ENCODE peak calls at places on chromosomes 5 and 9, in five cellular contexts. One of them, this sample, is unnamed.

GRCh38 chr9:35566417-35566816 is 38.6 kb upstream of the TESK1 start:
- DNase-seq in ovary: no peak
- DNase-seq in fibroblast of lung: peak
- DNase-seq in cardiac fibroblast: peak
- DNase-seq in brain microvascular endothelial cell: peak
- DNase-seq in this sample: no peak

GRCh38 chr9:97866848-97867247 is 13.8 kb downstream of the FOXE1 start:
- DNase-seq in brain microvascular endothelial cell: no peak
- DNase-seq in cardiac fibroblast: no peak
- DNase-seq in ovary: no peak
- DNase-seq in fibroblast of lung: no peak
- DNase-seq in this sample: no peak

GRCh38 chr5:159504857-159505304 is 174.6 kb upstream of the IL12B start:
- DNase-seq in cardiac fibroblast: peak
- DNase-seq in ovary: peak
- DNase-seq in brain microvascular endothelial cell: peak
- DNase-seq in fibroblast of lung: peak
- DNase-seq in this sample: peak

GRCh38 chr5:133359861-133360260 is 252.5 kb downstream of the FSTL4 start:
- DNase-seq in cardiac fibroblast: no peak
- DNase-seq in brain microvascular endothelial cell: no peak
- DNase-seq in ovary: no peak
- DNase-seq in fibroblast of lung: no peak
- DNase-seq in this sample: no peak

GRCh38 chr9:115957571-115957970 is 196.0 kb upstream of the PAPPA start:
- DNase-seq in ovary: no peak
- DNase-seq in brain microvascular endothelial cell: no peak
- DNase-seq in fibroblast of lung: peak
- DNase-seq in cardiac fibroblast: peak
- DNase-seq in this sample: no peak

GRCh38 chr9:27528278-27528885 is 1.2 kb downstream of the MOB3B start:
- DNase-seq in ovary: peak
- DNase-seq in fibroblast of lung: peak
- DNase-seq in cardiac fibroblast: peak
- DNase-seq in brain microvascular endothelial cell: peak
- DNase-seq in this sample: peak

GRCh38 chr9:75699017-75699416 is 191.5 kb upstream of the PCSK5 start:
- DNase-seq in ovary: no peak
- DNase-seq in fibroblast of lung: no peak
- DNase-seq in cardiac fibroblast: no peak
- DNase-seq in brain microvascular endothelial cell: no peak
- DNase-seq in this sample: no peak

GRCh38 chr9:942805-943580 is 33.5 kb upstream of the DMRT3 start:
- DNase-seq in brain microvascular endothelial cell: no peak
- DNase-seq in cardiac fibroblast: no peak
- DNase-seq in fibroblast of lung: no peak
- DNase-seq in ovary: no peak
- DNase-seq in this sample: no peak

GRCh38 chr9:78028926-78029325 is 2.7 kb downstream of the GNAQ start:
- DNase-seq in cardiac fibroblast: no peak
- DNase-seq in brain microvascular endothelial cell: no peak
- DNase-seq in fibroblast of lung: no peak
- DNase-seq in ovary: no peak
- DNase-seq in this sample: no peak

GRCh38 chr9:92564479-92564878 is 28.7 kb upstream of the ECM2 start:
- DNase-seq in fibroblast of lung: peak
- DNase-seq in brain microvascular endothelial cell: no peak
- DNase-seq in cardiac fibroblast: no peak
- DNase-seq in ovary: no peak
- DNase-seq in this sample: no peak

GRCh38 chr5:170503970-170504525 is at the start of gene KCNIP1:
- DNase-seq in cardiac fibroblast: no peak
- DNase-seq in fibroblast of lung: peak
- DNase-seq in brain microvascular endothelial cell: no peak
- DNase-seq in ovary: no peak
- DNase-seq in this sample: peak

GRCh38 chr5:179870403-179870903 is 11.8 kb upstream of the MRNIP start:
- DNase-seq in cardiac fibroblast: peak
- DNase-seq in fibroblast of lung: peak
- DNase-seq in brain microvascular endothelial cell: peak
- DNase-seq in ovary: peak
- DNase-seq in this sample: peak

GRCh38 chr5:142179776-142180387 is 71.3 kb downstream of the NDFIP1 start:
- DNase-seq in fibroblast of lung: no peak
- DNase-seq in brain microvascular endothelial cell: no peak
- DNase-seq in cardiac fibroblast: no peak
- DNase-seq in ovary: no peak
- DNase-seq in this sample: no peak

GRCh38 chr9:22643541-22643940 is 196.9 kb downstream of the DMRTA1 start:
- DNase-seq in fibroblast of lung: peak
- DNase-seq in cardiac fibroblast: no peak
- DNase-seq in brain microvascular endothelial cell: no peak
- DNase-seq in ovary: no peak
- DNase-seq in this sample: no peak

GRCh38 chr9:129507805-129508204 is 113.1 kb downstream of the C9orf50 start:
- DNase-seq in brain microvascular endothelial cell: no peak
- DNase-seq in fibroblast of lung: no peak
- DNase-seq in ovary: no peak
- DNase-seq in cardiac fibroblast: no peak
- DNase-seq in this sample: no peak

GRCh38 chr5:96961053-96961452 is 25.2 kb downstream of the LNPEP start:
- DNase-seq in ovary: no peak
- DNase-seq in cardiac fibroblast: peak
- DNase-seq in brain microvascular endothelial cell: no peak
- DNase-seq in fibroblast of lung: no peak
- DNase-seq in this sample: no peak

GRCh38 chr9:127224883-127225739 is 39.5 kb upstream of the GARNL3 start:
- DNase-seq in fibroblast of lung: peak
- DNase-seq in cardiac fibroblast: peak
- DNase-seq in brain microvascular endothelial cell: peak
- DNase-seq in ovary: peak
- DNase-seq in this sample: peak

GRCh38 chr9:127223266-127223665 is 41.3 kb upstream of the GARNL3 start:
- DNase-seq in cardiac fibroblast: no peak
- DNase-seq in brain microvascular endothelial cell: no peak
- DNase-seq in ovary: no peak
- DNase-seq in fibroblast of lung: no peak
- DNase-seq in this sample: no peak

GRCh38 chr9:127223810-127224177 is 40.8 kb upstream of the GARNL3 start:
- DNase-seq in brain microvascular endothelial cell: no peak
- DNase-seq in ovary: peak
- DNase-seq in cardiac fibroblast: no peak
- DNase-seq in fibroblast of lung: no peak
- DNase-seq in this sample: peak

GRCh38 chr9:127225747-127226646 is 38.6 kb upstream of the GARNL3 start:
- DNase-seq in brain microvascular endothelial cell: peak
- DNase-seq in ovary: peak
- DNase-seq in cardiac fibroblast: peak
- DNase-seq in fibroblast of lung: no peak
- DNase-seq in this sample: peak

GRCh38 chr9:127224178-127224882 is 40.2 kb upstream of the GARNL3 start:
- DNase-seq in cardiac fibroblast: peak
- DNase-seq in ovary: peak
- DNase-seq in fibroblast of lung: peak
- DNase-seq in brain microvascular endothelial cell: peak
- DNase-seq in this sample: peak
- TF ChIP-seq CTCF in cardiac fibroblast: peak
- TF ChIP-seq CTCF in ovary: no peak
- TF ChIP-seq CTCF in fibroblast of lung: peak
- TF ChIP-seq CTCF in brain microvascular endothelial cell: peak
- TF ChIP-seq CTCF in this sample: peak

DNA sequence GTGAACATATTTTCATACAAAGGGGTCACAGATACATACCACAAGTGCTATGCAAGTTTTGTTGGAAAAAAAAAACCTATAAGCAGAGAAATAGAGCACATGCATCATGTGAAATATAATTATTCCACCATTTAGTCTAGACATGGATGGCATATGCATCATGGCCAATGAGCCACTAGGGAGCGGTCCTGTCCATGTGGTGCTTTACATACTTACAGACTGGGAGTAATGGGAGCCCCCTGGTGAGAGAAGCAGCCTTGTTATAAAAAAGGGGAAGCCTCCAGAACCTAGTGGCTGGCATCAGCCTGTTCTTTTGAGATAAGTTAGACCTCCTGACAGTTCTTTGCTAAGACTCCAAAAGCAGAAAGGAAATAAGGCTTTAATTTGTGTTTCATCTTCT is 1524.1 kb downstream of the MAT2B start:
- DNase-seq in cardiac fibroblast: no peak
- DNase-seq in brain microvascular endothelial cell: no peak
- DNase-seq in ovary: no peak
- DNase-seq in fibroblast of lung: peak
- DNase-seq in this sample: peak
- TF ChIP-seq CTCF in cardiac fibroblast: no peak
- TF ChIP-seq CTCF in brain microvascular endothelial cell: no peak
- TF ChIP-seq CTCF in ovary: no peak
- TF ChIP-seq CTCF in fibroblast of lung: peak
- TF ChIP-seq CTCF in this sample: peak

GRCh38 chr9:2600307-2600706 is 21.3 kb upstream of the VLDLR start:
- DNase-seq in brain microvascular endothelial cell: no peak
- DNase-seq in ovary: no peak
- DNase-seq in fibroblast of lung: no peak
- DNase-seq in cardiac fibroblast: no peak
- DNase-seq in this sample: no peak
- TF ChIP-seq CTCF in brain microvascular endothelial cell: no peak
- TF ChIP-seq CTCF in ovary: no peak
- TF ChIP-seq CTCF in fibroblast of lung: no peak
- TF ChIP-seq CTCF in cardiac fibroblast: no peak
- TF ChIP-seq CTCF in this sample: peak

DNA sequence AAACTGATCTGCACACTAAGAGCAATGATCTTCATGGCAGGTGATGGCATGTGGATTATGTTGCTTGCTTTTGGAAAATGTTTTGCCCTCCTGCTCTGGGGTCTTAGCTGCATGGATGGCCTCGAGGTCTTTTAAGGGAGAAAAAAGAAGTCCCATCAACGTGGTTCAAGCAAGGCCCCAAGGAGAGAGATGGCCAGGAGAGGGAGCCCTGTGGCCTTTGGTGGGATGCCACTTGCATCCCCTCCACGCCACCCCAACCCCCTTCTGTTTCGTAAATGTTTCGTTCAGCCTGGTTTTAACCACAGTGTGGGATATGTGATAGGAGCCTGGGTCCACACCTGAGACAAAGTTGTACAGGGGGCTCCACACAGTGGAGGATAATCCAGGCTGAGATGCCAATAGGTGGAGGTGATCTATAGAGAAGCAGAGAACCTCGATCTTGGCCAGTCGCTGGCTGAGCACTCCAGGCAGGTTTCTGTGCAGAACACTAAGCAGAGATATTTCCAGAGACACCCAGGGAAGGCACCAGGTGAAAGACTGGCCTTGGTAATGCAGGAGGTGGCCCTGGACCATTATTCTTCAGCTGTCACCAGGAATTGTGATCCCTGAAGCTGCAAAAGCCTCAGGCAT is 25.8 kb upstream of the FRRS1L start:
- DNase-seq in cardiac fibroblast: peak
- DNase-seq in fibroblast of lung: peak
- DNase-seq in ovary: peak
- DNase-seq in brain microvascular endothelial cell: no peak
- DNase-seq in this sample: peak
- TF ChIP-seq CTCF in cardiac fibroblast: peak
- TF ChIP-seq CTCF in fibroblast of lung: peak
- TF ChIP-seq CTCF in ovary: peak
- TF ChIP-seq CTCF in brain microvascular endothelial cell: peak
- TF ChIP-seq CTCF in this sample: peak

DNA sequence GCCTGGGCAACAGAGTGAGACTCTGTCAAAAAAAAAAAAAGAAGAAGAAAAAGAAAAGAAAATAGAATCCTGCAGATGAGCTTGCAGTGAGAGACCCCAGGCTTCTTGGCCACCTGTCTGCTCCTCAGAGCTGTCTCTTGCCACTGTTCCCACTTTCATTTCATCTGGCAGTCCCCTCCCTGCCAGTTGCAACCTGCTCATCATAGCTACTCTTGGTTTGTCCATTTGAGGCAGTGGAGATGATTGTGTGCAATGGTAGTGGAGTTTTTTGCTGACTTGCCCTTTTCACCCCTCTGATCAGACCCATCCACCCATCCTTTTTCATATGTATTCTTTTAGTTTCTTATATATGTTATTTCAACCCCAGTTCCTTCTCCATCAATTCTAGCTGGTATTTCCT is 28.7 kb downstream of the ANKRD33B start:
- DNase-seq in cardiac fibroblast: no peak
- DNase-seq in fibroblast of lung: no peak
- DNase-seq in brain microvascular endothelial cell: no peak
- DNase-seq in ovary: no peak
- DNase-seq in this sample: no peak
- TF ChIP-seq CTCF in cardiac fibroblast: no peak
- TF ChIP-seq CTCF in fibroblast of lung: no peak
- TF ChIP-seq CTCF in brain microvascular endothelial cell: no peak
- TF ChIP-seq CTCF in ovary: no peak
- TF ChIP-seq CTCF in this sample: no peak

GRCh38 chr5:135437796-135438560 is 9.2 kb downstream of the DCANP1 start:
- DNase-seq in brain microvascular endothelial cell: peak
- DNase-seq in cardiac fibroblast: peak
- DNase-seq in ovary: peak
- DNase-seq in fibroblast of lung: peak
- DNase-seq in this sample: peak
- TF ChIP-seq CTCF in brain microvascular endothelial cell: no peak
- TF ChIP-seq CTCF in cardiac fibroblast: peak
- TF ChIP-seq CTCF in ovary: no peak
- TF ChIP-seq CTCF in fibroblast of lung: no peak
- TF ChIP-seq CTCF in this sample: no peak

DNA sequence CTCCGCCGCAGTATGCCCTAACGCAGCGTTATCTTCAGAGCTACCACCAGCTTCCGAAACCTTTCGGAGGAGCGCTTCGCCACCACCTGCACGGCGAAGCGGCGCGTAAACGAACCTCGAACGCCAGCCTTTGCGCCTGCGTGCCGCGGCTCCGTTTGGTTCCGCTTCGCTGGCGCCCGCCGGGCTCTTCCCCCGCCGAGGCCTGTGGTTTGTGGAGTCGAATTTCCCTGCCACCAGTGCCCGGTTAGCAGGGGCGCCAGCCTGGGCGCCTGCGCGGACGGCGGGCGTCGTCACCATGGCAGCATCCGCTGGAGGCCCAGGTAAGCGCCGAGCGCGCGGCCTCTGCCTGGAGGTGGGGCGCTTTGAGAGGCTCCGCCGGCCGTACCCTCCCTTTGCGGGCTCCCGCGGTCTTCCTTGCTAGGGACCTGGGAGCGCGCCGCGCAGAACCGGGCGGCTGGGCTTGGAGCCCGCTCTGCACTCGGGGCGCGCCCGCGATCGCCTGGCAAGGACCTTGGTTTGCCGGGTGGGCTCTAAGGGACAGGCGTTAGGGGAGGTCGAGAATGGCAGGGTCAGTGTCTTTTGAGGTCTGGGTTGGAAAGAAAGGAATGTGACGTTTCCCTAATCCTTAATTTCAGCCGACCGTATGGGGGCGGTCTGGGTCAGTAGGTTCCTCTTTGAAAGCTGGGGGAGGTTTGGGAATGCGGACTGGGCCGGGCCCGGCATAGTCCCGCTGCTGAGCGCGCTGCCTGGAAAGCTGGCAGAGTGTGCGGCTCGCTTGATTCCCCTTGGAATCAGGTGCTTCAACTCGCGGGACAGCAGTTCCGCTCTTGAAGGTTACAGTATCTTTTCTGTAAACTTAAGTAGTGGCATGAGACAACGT is at the start of gene FAM151B:
- DNase-seq in ovary: peak
- DNase-seq in cardiac fibroblast: peak
- DNase-seq in fibroblast of lung: peak
- DNase-seq in brain microvascular endothelial cell: peak
- DNase-seq in this sample: peak
- TF ChIP-seq CTCF in ovary: no peak
- TF ChIP-seq CTCF in cardiac fibroblast: peak
- TF ChIP-seq CTCF in fibroblast of lung: peak
- TF ChIP-seq CTCF in brain microvascular endothelial cell: peak
- TF ChIP-seq CTCF in this sample: peak